ENCODE peak calls at places on chromosomes 4 and X, in five cellular contexts. One of them, this sample, is unnamed.

GRCh38 chr4:140130677-140131076 is 23.3 kb downstream of the MAML3 start:
- DNase-seq in tibial artery: no peak
- DNase-seq in CD8-positive, alpha-beta T cell: no peak
- DNase-seq in fibroblast of pulmonary artery: peak
- DNase-seq in Peyer's patch: no peak
- DNase-seq in this sample: peak

GRCh38 chr4:4391866-4392265 is 5.0 kb downstream of the NSG1 start:
- DNase-seq in fibroblast of pulmonary artery: no peak
- DNase-seq in CD8-positive, alpha-beta T cell: no peak
- DNase-seq in tibial artery: no peak
- DNase-seq in Peyer's patch: no peak
- DNase-seq in this sample: no peak

GRCh38 chr4:98626350-98626749 is 32.1 kb downstream of the TSPAN5 start:
- DNase-seq in fibroblast of pulmonary artery: peak
- DNase-seq in CD8-positive, alpha-beta T cell: no peak
- DNase-seq in Peyer's patch: no peak
- DNase-seq in tibial artery: no peak
- DNase-seq in this sample: peak

GRCh38 chrX:32877592-32877991 is 333.8 kb downstream of the DMD start:
- DNase-seq in fibroblast of pulmonary artery: peak
- DNase-seq in Peyer's patch: no peak
- DNase-seq in tibial artery: no peak
- DNase-seq in CD8-positive, alpha-beta T cell: no peak
- DNase-seq in this sample: no peak

GRCh38 chrX:36431819-36432218 is 512.3 kb downstream of the CFAP47 start:
- DNase-seq in Peyer's patch: no peak
- DNase-seq in CD8-positive, alpha-beta T cell: no peak
- DNase-seq in tibial artery: no peak
- DNase-seq in fibroblast of pulmonary artery: peak
- DNase-seq in this sample: peak

GRCh38 chr4:85393201-85393600 is 81.7 kb upstream of the ARHGAP24 start:
- DNase-seq in fibroblast of pulmonary artery: no peak
- DNase-seq in tibial artery: no peak
- DNase-seq in CD8-positive, alpha-beta T cell: no peak
- DNase-seq in Peyer's patch: no peak
- DNase-seq in this sample: no peak

GRCh38 chrX:131217878-131218486 is 71.1 kb downstream of the IGSF1 start:
- DNase-seq in tibial artery: no peak
- DNase-seq in CD8-positive, alpha-beta T cell: no peak
- DNase-seq in fibroblast of pulmonary artery: no peak
- DNase-seq in Peyer's patch: no peak
- DNase-seq in this sample: no peak

GRCh38 chr4:140242357-140243284 is 88.6 kb upstream of the MAML3 start:
- DNase-seq in fibroblast of pulmonary artery: peak
- DNase-seq in tibial artery: no peak
- DNase-seq in Peyer's patch: no peak
- DNase-seq in CD8-positive, alpha-beta T cell: no peak
- DNase-seq in this sample: no peak

GRCh38 chrX:462853-463252 is 76.1 kb upstream of the PPP2R3B start:
- DNase-seq in fibroblast of pulmonary artery: no peak
- DNase-seq in tibial artery: no peak
- DNase-seq in Peyer's patch: no peak
- DNase-seq in CD8-positive, alpha-beta T cell: no peak
- DNase-seq in this sample: no peak

GRCh38 chr4:15213415-15213814 is 211.1 kb downstream of the CPEB2 start:
- DNase-seq in Peyer's patch: no peak
- DNase-seq in CD8-positive, alpha-beta T cell: no peak
- DNase-seq in tibial artery: no peak
- DNase-seq in fibroblast of pulmonary artery: no peak
- DNase-seq in this sample: no peak

GRCh38 chr4:12723849-12724447 is 760.2 kb downstream of the RAB28 start:
- DNase-seq in fibroblast of pulmonary artery: peak
- DNase-seq in CD8-positive, alpha-beta T cell: no peak
- DNase-seq in Peyer's patch: no peak
- DNase-seq in tibial artery: no peak
- DNase-seq in this sample: no peak
- H3K4me3 ChIP-seq in fibroblast of pulmonary artery: peak
- H3K4me3 ChIP-seq in CD8-positive, alpha-beta T cell: no peak
- H3K4me3 ChIP-seq in Peyer's patch: no peak
- H3K4me3 ChIP-seq in tibial artery: no peak
- H3K4me3 ChIP-seq in this sample: no peak

GRCh38 chr4:13543091-13543581 is 1.2 kb downstream of the NKX3-2 start:
- DNase-seq in Peyer's patch: no peak
- DNase-seq in fibroblast of pulmonary artery: no peak
- DNase-seq in tibial artery: no peak
- DNase-seq in CD8-positive, alpha-beta T cell: no peak
- DNase-seq in this sample: no peak

GRCh38 chr4:13541176-13541604 is 3.1 kb downstream of the NKX3-2 start:
- DNase-seq in Peyer's patch: no peak
- DNase-seq in CD8-positive, alpha-beta T cell: no peak
- DNase-seq in tibial artery: no peak
- DNase-seq in fibroblast of pulmonary artery: no peak
- DNase-seq in this sample: no peak

GRCh38 chr4:13540446-13541175 is 3.7 kb downstream of the NKX3-2 start:
- DNase-seq in CD8-positive, alpha-beta T cell: no peak
- DNase-seq in tibial artery: no peak
- DNase-seq in fibroblast of pulmonary artery: no peak
- DNase-seq in Peyer's patch: no peak
- DNase-seq in this sample: no peak

GRCh38 chr4:13542577-13543042 is 1.7 kb downstream of the NKX3-2 start:
- DNase-seq in CD8-positive, alpha-beta T cell: no peak
- DNase-seq in fibroblast of pulmonary artery: no peak
- DNase-seq in Peyer's patch: no peak
- DNase-seq in tibial artery: no peak
- DNase-seq in this sample: no peak

GRCh38 chr4:13541720-13542576 is 2.4 kb downstream of the NKX3-2 start:
- DNase-seq in Peyer's patch: peak
- DNase-seq in fibroblast of pulmonary artery: no peak
- DNase-seq in tibial artery: no peak
- DNase-seq in CD8-positive, alpha-beta T cell: peak
- DNase-seq in this sample: no peak
- TF ChIP-seq CTCF in Peyer's patch: peak
- TF ChIP-seq CTCF in fibroblast of pulmonary artery: peak
- TF ChIP-seq CTCF in tibial artery: no peak
- TF ChIP-seq CTCF in CD8-positive, alpha-beta T cell: no peak
- TF ChIP-seq CTCF in this sample: peak

GRCh38 chr4:182564966-182565365 is 321.8 kb downstream of the TENM3 start:
- DNase-seq in fibroblast of pulmonary artery: no peak
- DNase-seq in Peyer's patch: no peak
- DNase-seq in tibial artery: no peak
- DNase-seq in CD8-positive, alpha-beta T cell: no peak
- DNase-seq in this sample: no peak

GRCh38 chr4:182555997-182556418 is 312.8 kb downstream of the TENM3 start:
- DNase-seq in fibroblast of pulmonary artery: peak
- DNase-seq in Peyer's patch: no peak
- DNase-seq in tibial artery: no peak
- DNase-seq in CD8-positive, alpha-beta T cell: no peak
- DNase-seq in this sample: peak

GRCh38 chr4:182562350-182562749 is 319.1 kb downstream of the TENM3 start:
- DNase-seq in tibial artery: no peak
- DNase-seq in Peyer's patch: no peak
- DNase-seq in fibroblast of pulmonary artery: no peak
- DNase-seq in CD8-positive, alpha-beta T cell: no peak
- DNase-seq in this sample: no peak

GRCh38 chr4:182556576-182556975 is 313.4 kb downstream of the TENM3 start:
- DNase-seq in CD8-positive, alpha-beta T cell: no peak
- DNase-seq in tibial artery: no peak
- DNase-seq in fibroblast of pulmonary artery: no peak
- DNase-seq in Peyer's patch: no peak
- DNase-seq in this sample: no peak

DNA sequence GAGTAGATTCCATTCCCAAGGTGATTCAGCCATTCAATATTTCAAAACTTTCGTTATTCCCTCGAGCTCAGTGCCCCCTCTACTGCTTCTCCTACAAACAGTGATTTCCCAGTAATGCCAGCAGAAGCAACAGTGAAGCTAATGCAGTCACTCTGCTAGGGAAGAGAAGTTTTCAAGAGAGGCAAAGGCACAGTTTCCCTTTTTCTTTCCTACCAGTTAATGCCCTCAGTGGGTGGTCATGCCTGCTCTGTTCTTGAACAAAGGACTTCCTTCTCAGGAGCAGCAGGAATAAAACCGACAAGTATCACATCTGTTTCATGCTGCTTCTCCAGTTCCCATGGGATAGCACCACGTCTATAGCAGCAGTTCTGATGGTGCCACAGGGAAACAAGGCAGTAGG is 317.2 kb downstream of the TENM3 start:
- DNase-seq in Peyer's patch: no peak
- DNase-seq in fibroblast of pulmonary artery: no peak
- DNase-seq in CD8-positive, alpha-beta T cell: no peak
- DNase-seq in tibial artery: no peak
- DNase-seq in this sample: no peak
- H3K4me3 ChIP-seq in Peyer's patch: no peak
- H3K4me3 ChIP-seq in fibroblast of pulmonary artery: no peak
- H3K4me3 ChIP-seq in CD8-positive, alpha-beta T cell: no peak
- H3K4me3 ChIP-seq in tibial artery: no peak
- H3K4me3 ChIP-seq in this sample: no peak

GRCh38 chr4:157226035-157226434 is 5.5 kb downstream of the GRIA2 start:
- DNase-seq in tibial artery: no peak
- DNase-seq in fibroblast of pulmonary artery: no peak
- DNase-seq in Peyer's patch: no peak
- DNase-seq in CD8-positive, alpha-beta T cell: no peak
- DNase-seq in this sample: no peak
- TF ChIP-seq CTCF in tibial artery: no peak
- TF ChIP-seq CTCF in fibroblast of pulmonary artery: no peak
- TF ChIP-seq CTCF in Peyer's patch: no peak
- TF ChIP-seq CTCF in CD8-positive, alpha-beta T cell: no peak
- TF ChIP-seq CTCF in this sample: no peak

DNA sequence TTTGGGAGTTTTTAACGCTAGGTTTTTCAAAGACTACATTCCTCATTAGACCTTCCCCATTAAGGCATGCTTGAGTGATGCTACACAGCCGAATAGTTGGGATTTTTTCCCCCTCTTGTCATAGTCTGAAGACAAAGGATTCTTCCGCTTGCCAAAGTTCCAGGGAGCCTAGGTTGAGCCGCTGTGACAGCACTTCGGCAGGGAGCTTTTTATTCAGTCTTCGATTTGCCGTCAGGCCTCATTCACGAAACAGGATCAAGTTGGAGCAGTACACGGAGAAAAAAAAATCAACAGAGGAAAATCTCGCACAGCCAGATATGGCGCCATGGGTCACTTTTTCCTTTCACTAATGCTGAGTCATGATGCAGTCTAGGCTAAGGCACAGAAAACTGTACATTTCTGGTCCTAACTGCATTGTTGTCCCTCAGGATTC is 24.3 kb downstream of the SHROOM3 start:
- DNase-seq in CD8-positive, alpha-beta T cell: no peak
- DNase-seq in tibial artery: no peak
- DNase-seq in fibroblast of pulmonary artery: peak
- DNase-seq in Peyer's patch: no peak
- DNase-seq in this sample: peak
- H3K4me3 ChIP-seq in CD8-positive, alpha-beta T cell: no peak
- H3K4me3 ChIP-seq in tibial artery: peak
- H3K4me3 ChIP-seq in fibroblast of pulmonary artery: no peak
- H3K4me3 ChIP-seq in Peyer's patch: no peak
- H3K4me3 ChIP-seq in this sample: no peak

DNA sequence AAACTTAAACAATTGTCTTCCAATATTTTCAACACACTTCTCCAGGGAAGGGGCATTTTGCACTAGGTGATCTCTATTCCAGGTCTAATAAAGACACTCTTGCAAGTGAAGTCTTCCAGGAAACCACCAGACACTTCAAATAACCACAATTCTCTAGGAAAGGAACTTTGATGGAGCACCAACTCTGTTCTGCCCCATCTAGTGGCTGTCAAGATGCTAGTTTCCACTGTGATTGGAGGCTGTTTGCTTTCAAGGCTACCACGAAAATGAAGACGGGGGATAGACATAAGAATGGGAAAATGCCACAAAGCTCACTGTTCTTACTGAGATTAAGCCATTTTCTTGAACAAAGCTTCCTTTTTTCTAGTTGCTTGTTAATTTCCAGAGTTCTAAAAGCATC is 100.6 kb upstream of the F9 start:
- DNase-seq in tibial artery: no peak
- DNase-seq in fibroblast of pulmonary artery: no peak
- DNase-seq in Peyer's patch: no peak
- DNase-seq in CD8-positive, alpha-beta T cell: no peak
- DNase-seq in this sample: no peak
- TF ChIP-seq CTCF in tibial artery: no peak
- TF ChIP-seq CTCF in fibroblast of pulmonary artery: no peak
- TF ChIP-seq CTCF in Peyer's patch: no peak
- TF ChIP-seq CTCF in CD8-positive, alpha-beta T cell: no peak
- TF ChIP-seq CTCF in this sample: no peak

GRCh38 chrX:42738552-42738951 is 39.4 kb downstream of the PPP1R2C start:
- DNase-seq in tibial artery: no peak
- DNase-seq in fibroblast of pulmonary artery: no peak
- DNase-seq in Peyer's patch: no peak
- DNase-seq in CD8-positive, alpha-beta T cell: no peak
- DNase-seq in this sample: no peak
- H3K4me3 ChIP-seq in tibial artery: no peak
- H3K4me3 ChIP-seq in fibroblast of pulmonary artery: no peak
- H3K4me3 ChIP-seq in Peyer's patch: no peak
- H3K4me3 ChIP-seq in CD8-positive, alpha-beta T cell: no peak
- H3K4me3 ChIP-seq in this sample: no peak

DNA sequence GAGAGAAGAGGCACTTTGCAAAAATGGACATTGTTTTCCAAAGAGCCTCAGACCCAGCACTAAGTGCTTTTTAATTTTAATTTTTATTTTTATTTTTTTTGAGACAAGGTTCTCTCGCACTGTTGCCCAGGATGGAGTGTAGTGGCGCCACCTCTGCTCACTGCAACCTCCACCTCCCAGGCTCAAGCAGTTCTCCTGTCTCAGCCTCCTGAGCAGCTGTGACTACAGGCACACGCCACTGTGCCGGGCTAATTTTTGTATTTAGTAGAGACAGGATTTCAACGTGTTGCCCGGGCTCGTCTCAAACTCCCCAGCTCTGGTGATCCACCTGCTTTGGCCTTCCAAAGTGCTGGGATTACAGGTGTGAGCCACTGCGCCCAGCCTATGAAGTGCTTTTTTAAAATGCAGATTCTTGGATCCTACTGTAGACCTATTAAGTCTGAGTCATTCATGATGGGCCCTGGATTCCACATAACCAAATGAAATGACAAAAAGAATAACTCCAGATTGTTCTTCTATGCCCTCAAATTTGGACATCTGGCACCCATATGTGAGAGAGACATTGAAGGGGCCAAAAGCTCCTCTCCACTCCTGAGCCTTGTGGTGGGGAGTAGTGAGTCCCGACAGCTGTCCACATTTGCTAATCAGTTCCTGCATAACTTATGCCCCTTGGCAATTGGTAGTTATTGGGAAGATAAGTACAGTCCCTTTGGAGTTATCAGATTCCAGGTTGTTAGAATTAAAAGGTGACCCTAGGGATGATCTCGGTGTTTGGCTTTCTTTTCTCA is 3.6 kb downstream of the NOCT start:
- DNase-seq in fibroblast of pulmonary artery: no peak
- DNase-seq in CD8-positive, alpha-beta T cell: no peak
- DNase-seq in Peyer's patch: no peak
- DNase-seq in tibial artery: no peak
- DNase-seq in this sample: peak
- TF ChIP-seq CTCF in fibroblast of pulmonary artery: no peak
- TF ChIP-seq CTCF in CD8-positive, alpha-beta T cell: no peak
- TF ChIP-seq CTCF in Peyer's patch: no peak
- TF ChIP-seq CTCF in tibial artery: no peak
- TF ChIP-seq CTCF in this sample: no peak

GRCh38 chr4:152072886-152073285 is 312.1 kb upstream of the GATB start:
- DNase-seq in fibroblast of pulmonary artery: no peak
- DNase-seq in tibial artery: no peak
- DNase-seq in Peyer's patch: no peak
- DNase-seq in CD8-positive, alpha-beta T cell: no peak
- DNase-seq in this sample: no peak
- H3K4me3 ChIP-seq in fibroblast of pulmonary artery: no peak
- H3K4me3 ChIP-seq in tibial artery: no peak
- H3K4me3 ChIP-seq in Peyer's patch: no peak
- H3K4me3 ChIP-seq in CD8-positive, alpha-beta T cell: no peak
- H3K4me3 ChIP-seq in this sample: no peak